ENCODE peak calls at places on chromosome X, in five cellular contexts. Q, Z, J, Y and R are unnamed samples.

GRCh38 chrX:130778773-130779172 is 124.2 kb downstream of the ENOX2 start:
- DNase-seq in Z (no peak), Q (no peak), J (no peak), Y (no peak), R (no peak)

GRCh38 chrX:136046295-136046894 is 61.2 kb downstream of the SLC9A6 start:
- DNase-seq in Z (no peak), Y (no peak), Q (no peak), J (no peak), R (no peak)

GRCh38 chrX:101619336-101619735 is 1.5 kb upstream of the ARMCX6 start:
- DNase-seq in Z (no peak), Y (no peak), Q (no peak), J (no peak), R (no peak)

GRCh38 chrX:119218198-119218597 is 17.9 kb upstream of the PGRMC1 start:
- DNase-seq in J (no peak), Z (no peak), Q (no peak), Y (no peak), R (no peak)

GRCh38 chrX:134172588-134173259 is 64.3 kb upstream of the CCDC160 start:
- DNase-seq in Y (peak; percentile 18), J (no peak), Q (peak; percentile 54), Z (no peak), R (peak; percentile 48)

GRCh38 chrX:153409414-153410101 is 1.7 kb upstream of the ZFP92 start:
- DNase-seq in Y (no peak), J (no peak), Z (no peak), Q (no peak), R (no peak)

GRCh38 chrX:13360146-13360545 is 40.3 kb upstream of the ATXN3L start:
- DNase-seq in Z (no peak), J (no peak), Q (no peak), Y (no peak), R (peak; percentile 4)

GRCh38 chrX:38768079-38768478 is 33.2 kb upstream of the MID1IP1 start:
- DNase-seq in Z (no peak), Q (no peak), Y (peak; percentile 11), J (no peak), R (no peak)

GRCh38 chrX:118579417-118579816 is 83.8 kb downstream of the DOCK11 start:
- DNase-seq in Y (no peak), Q (no peak), J (no peak), Z (no peak), R (no peak)

GRCh38 chrX:103571726-103572125 is 13.6 kb upstream of the TCEAL4 start:
- DNase-seq in Y (no peak), J (no peak), Z (no peak), Q (no peak), R (no peak)

GRCh38 chrX:107857815-107858214 is 32.1 kb downstream of the MID2 start:
- DNase-seq in J (no peak), Y (no peak), Z (no peak), Q (no peak), R (no peak)

GRCh38 chrX:134684956-134685355 is 26.7 kb upstream of the PLAC1 start:
- DNase-seq in Z (no peak), Q (no peak), Y (no peak), J (no peak), R (no peak)

GRCh38 chrX:34381241-34381640 is 249.1 kb upstream of the FAM47A start:
- DNase-seq in J (no peak), Y (no peak), Q (no peak), Z (no peak), R (no peak)

GRCh38 chrX:2693526-2694002 is 2.5 kb downstream of the CD99 start:
- DNase-seq in Y (no peak), Z (no peak), Q (no peak), J (no peak), R (no peak)

GRCh38 chrX:140050906-140051305 is 85.6 kb upstream of the CXorf66 start:
- DNase-seq in Q (no peak), Y (no peak), J (no peak), Z (no peak), R (no peak)

GRCh38 chrX:129996120-129996519 is 13.7 kb downstream of the BCORL1 start:
- DNase-seq in Y (no peak), Q (no peak), Z (no peak), J (no peak), R (no peak)

GRCh38 chrX:136147966-136148365 is 633 bp downstream of the FHL1 start:
- DNase-seq in J (peak; percentile 73), Q (no peak), Z (no peak), Y (no peak), R (no peak)

GRCh38 chrX:113548308-113549015 is 707.8 kb upstream of the AMOT start:
- DNase-seq in Z (no peak), Q (no peak), J (no peak), Y (no peak), R (no peak)

GRCh38 chrX:47366051-47366722 is 4.2 kb upstream of the ZNF157 start:
- DNase-seq in Z (peak; percentile 44), Y (peak; percentile 52), Q (peak; percentile 68), J (peak; percentile 68), R (peak; percentile 73)

GRCh38 chrX:84477114-84477513 is 25.1 kb downstream of the HDX start:
- DNase-seq in Q (no peak), Z (no peak), J (no peak), Y (no peak), R (no peak)

GRCh38 chrX:11319689-11320302 is 26.6 kb downstream of the AMELX start:
- DNase-seq in Q (no peak), Z (no peak), Y (no peak), J (no peak), R (no peak)

GRCh38 chrX:15939737-15940136 is 85.1 kb upstream of the AP1S2 start:
- DNase-seq in Q (no peak), Y (no peak), J (no peak), Z (no peak), R (peak; percentile 11)

GRCh38 chrX:78314561-78314960 is 12.8 kb downstream of the CYSLTR1 start:
- DNase-seq in Z (no peak), J (no peak), Q (no peak), Y (no peak), R (no peak)

GRCh38 chrX:43970528-43970927 is 2.7 kb downstream of the NDP start:
- DNase-seq in Z (no peak), Y (no peak), Q (no peak), J (no peak), R (no peak)

GRCh38 chrX:9326369-9326768 is 138.5 kb upstream of the TBL1X start:
- DNase-seq in Q (no peak), Y (no peak), Z (no peak), J (no peak), R (no peak)

GRCh38 chrX:107716045-107716684 is 59.4 kb downstream of the TSC22D3 start:
- DNase-seq in Y (peak; percentile 41), Q (peak; percentile 66), J (peak; percentile 62), Z (no peak), R (peak; percentile 24)

GRCh38 chrX:136687457-136687856 is 39.5 kb downstream of the CD40LG start:
- DNase-seq in J (no peak), Z (no peak), Y (no peak), Q (no peak), R (no peak)

GRCh38 chrX:42519666-42520231 is 258.2 kb downstream of the PPP1R2C start:
- DNase-seq in J (no peak), Y (no peak), Q (no peak), Z (no peak), R (no peak)

GRCh38 chrX:9919632-9920172 is 47.5 kb upstream of the CLDN34 start:
- DNase-seq in Q (no peak), J (no peak), Y (no peak), Z (no peak), R (no peak)

GRCh38 chrX:119468186-119468929 is at the start of gene SLC25A5:
- DNase-seq in Z (peak; percentile 53), Y (peak; percentile 88), J (peak; percentile 85), Q (peak; percentile 91), R (peak; percentile 84)

GRCh38 chrX:131816551-131817136 is 206.5 kb upstream of the STK26 start:
- DNase-seq in Y (peak; percentile 52), J (peak; percentile 84), Q (no peak), Z (peak; percentile 30), R (no peak)